ENCODE peak calls at places on chromosomes 11 and 22, in four cellular contexts. One of them, this sample, is unnamed.

GRCh38 chr11:67572747-67573419 is 10.7 kb upstream of the GSTP1 start:
- DNase-seq in gastrocnemius medialis: peak; percentile 78
- DNase-seq in lung: peak; percentile 67
- DNase-seq in endothelial cell of umbilical vein: peak; percentile 51
- DNase-seq in this sample: peak; percentile 16

GRCh38 chr11:68329993-68330699 is 17.8 kb downstream of the LRP5 start:
- DNase-seq in gastrocnemius medialis: no peak
- DNase-seq in endothelial cell of umbilical vein: no peak
- DNase-seq in lung: no peak
- DNase-seq in this sample: no peak

GRCh38 chr11:22703561-22703960 is 37.1 kb downstream of the GAS2 start:
- DNase-seq in lung: no peak
- DNase-seq in gastrocnemius medialis: no peak
- DNase-seq in endothelial cell of umbilical vein: peak; percentile 58
- DNase-seq in this sample: peak; percentile 48

GRCh38 chr11:105181521-105181920 is 42.0 kb upstream of the CARD18 start:
- DNase-seq in endothelial cell of umbilical vein: no peak
- DNase-seq in gastrocnemius medialis: no peak
- DNase-seq in lung: no peak
- DNase-seq in this sample: peak; percentile 9

GRCh38 chr11:9752091-9752490 is 88.2 kb downstream of the SWAP70 start:
- DNase-seq in gastrocnemius medialis: no peak
- DNase-seq in endothelial cell of umbilical vein: no peak
- DNase-seq in lung: no peak
- DNase-seq in this sample: peak; percentile 14

GRCh38 chr11:31910950-31911576 is 99.9 kb upstream of the PAX6 start:
- DNase-seq in lung: no peak
- DNase-seq in endothelial cell of umbilical vein: no peak
- DNase-seq in gastrocnemius medialis: no peak
- DNase-seq in this sample: no peak

GRCh38 chr22:36010090-36010489 is 18.5 kb downstream of the RBFOX2 start:
- DNase-seq in gastrocnemius medialis: no peak
- DNase-seq in lung: no peak
- DNase-seq in endothelial cell of umbilical vein: no peak
- DNase-seq in this sample: no peak

GRCh38 chr11:76670475-76671235 is at the start of gene LRRC32:
- DNase-seq in gastrocnemius medialis: no peak
- DNase-seq in endothelial cell of umbilical vein: peak; percentile 82
- DNase-seq in lung: peak; percentile 55
- DNase-seq in this sample: no peak

GRCh38 chr11:128207861-128208321 is 379.5 kb downstream of the ETS1 start:
- DNase-seq in lung: no peak
- DNase-seq in gastrocnemius medialis: no peak
- DNase-seq in endothelial cell of umbilical vein: peak; percentile 88
- DNase-seq in this sample: peak; percentile 97

GRCh38 chr11:134725939-134726639 is 314.0 kb upstream of the B3GAT1 start:
- DNase-seq in lung: no peak
- DNase-seq in endothelial cell of umbilical vein: no peak
- DNase-seq in gastrocnemius medialis: no peak
- DNase-seq in this sample: no peak

GRCh38 chr11:69435161-69435990 is 46.1 kb upstream of the LINC01488 start:
- DNase-seq in gastrocnemius medialis: no peak
- DNase-seq in lung: no peak
- DNase-seq in endothelial cell of umbilical vein: no peak
- DNase-seq in this sample: no peak

GRCh38 chr11:91921974-91922373 is 302.6 kb upstream of the FAT3 start:
- DNase-seq in lung: no peak
- DNase-seq in endothelial cell of umbilical vein: peak; percentile 9
- DNase-seq in gastrocnemius medialis: no peak
- DNase-seq in this sample: peak; percentile 29

GRCh38 chr11:85725510-85726258 is 39.7 kb upstream of the CCDC89 start:
- DNase-seq in gastrocnemius medialis: no peak
- DNase-seq in lung: no peak
- DNase-seq in endothelial cell of umbilical vein: peak; percentile 92
- DNase-seq in this sample: peak; percentile 96

GRCh38 chr11:118901494-118902335 is 18.0 kb downstream of the CXCR5 start:
- DNase-seq in lung: no peak
- DNase-seq in endothelial cell of umbilical vein: no peak
- DNase-seq in gastrocnemius medialis: peak; percentile 21
- DNase-seq in this sample: no peak

GRCh38 chr11:130181295-130182272 is 22.0 kb downstream of the ST14 start:
- DNase-seq in lung: peak; percentile 45
- DNase-seq in gastrocnemius medialis: no peak
- DNase-seq in endothelial cell of umbilical vein: no peak
- DNase-seq in this sample: peak; percentile 61

DNA sequence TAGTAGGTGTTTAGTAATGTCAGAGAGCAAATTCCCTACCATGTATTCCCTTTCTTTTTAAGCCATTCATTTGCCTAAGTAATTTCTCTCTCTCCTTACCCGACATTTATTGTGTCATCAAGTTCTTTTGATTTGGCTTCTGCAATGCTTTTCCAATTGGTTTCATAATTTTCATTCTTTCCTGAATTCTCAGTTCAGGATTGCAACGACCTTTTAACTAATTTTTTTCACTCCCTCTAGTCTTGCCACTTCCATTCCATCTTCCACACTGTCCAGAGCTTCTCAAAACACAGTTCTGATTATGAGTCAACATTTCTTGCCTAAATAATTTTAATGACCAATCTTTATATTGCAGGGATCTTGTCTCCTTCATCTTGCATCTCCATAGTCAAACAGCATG is 41.2 kb upstream of the RAB30 start:
- DNase-seq in gastrocnemius medialis: no peak
- DNase-seq in endothelial cell of umbilical vein: no peak
- DNase-seq in lung: no peak
- DNase-seq in this sample: no peak
- H3K4me3 ChIP-seq in gastrocnemius medialis: no peak overlapping the region
- H3K4me3 ChIP-seq in endothelial cell of umbilical vein: no peak overlapping the region
- H3K4me3 ChIP-seq in lung: no peak overlapping the region
- H3K4me3 ChIP-seq in this sample: no peak overlapping the region

GRCh38 chr11:109698237-109698636 is 276.2 kb downstream of the C11orf87 start:
- DNase-seq in gastrocnemius medialis: no peak
- DNase-seq in lung: no peak
- DNase-seq in endothelial cell of umbilical vein: no peak
- DNase-seq in this sample: no peak

GRCh38 chr11:109696191-109696897 is 274.4 kb downstream of the C11orf87 start:
- DNase-seq in lung: no peak
- DNase-seq in gastrocnemius medialis: no peak
- DNase-seq in endothelial cell of umbilical vein: no peak
- DNase-seq in this sample: peak; percentile 34

GRCh38 chr11:109697140-109697843 is 275.3 kb downstream of the C11orf87 start:
- DNase-seq in lung: no peak
- DNase-seq in gastrocnemius medialis: no peak
- DNase-seq in endothelial cell of umbilical vein: peak; percentile 44
- DNase-seq in this sample: peak; percentile 32

GRCh38 chr11:109695696-109696095 is 273.7 kb downstream of the C11orf87 start:
- DNase-seq in gastrocnemius medialis: no peak
- DNase-seq in lung: no peak
- DNase-seq in endothelial cell of umbilical vein: no peak
- DNase-seq in this sample: peak; percentile 20
- H3K4me1 ChIP-seq in gastrocnemius medialis: no peaks in the 10 kb centered on the region
- H3K4me1 ChIP-seq in lung: peaks cover 2% of the 10 kb centered on the region
- H3K4me1 ChIP-seq in endothelial cell of umbilical vein: no peaks in the 10 kb centered on the region
- H3K4me1 ChIP-seq in this sample: no peaks in the 10 kb centered on the region

GRCh38 chr11:99687320-99687719 is 666.6 kb downstream of the CNTN5 start:
- DNase-seq in gastrocnemius medialis: no peak
- DNase-seq in lung: no peak
- DNase-seq in endothelial cell of umbilical vein: no peak
- DNase-seq in this sample: no peak
- TF ChIP-seq CTCF in gastrocnemius medialis: no peak
- TF ChIP-seq CTCF in lung: no peak
- TF ChIP-seq CTCF in endothelial cell of umbilical vein: no peak
- TF ChIP-seq CTCF in this sample: no peak

GRCh38 chr11:132976115-132976514 is 556.2 kb downstream of the OPCML start:
- DNase-seq in lung: no peak
- DNase-seq in gastrocnemius medialis: no peak
- DNase-seq in endothelial cell of umbilical vein: no peak
- DNase-seq in this sample: no peak
- H3K4me3 ChIP-seq in lung: no peak overlapping the region
- H3K4me3 ChIP-seq in gastrocnemius medialis: no peak overlapping the region
- H3K4me3 ChIP-seq in endothelial cell of umbilical vein: no peak overlapping the region
- H3K4me3 ChIP-seq in this sample: no peak overlapping the region